ENCODE peak calls at places on chromosomes 11 and 22, in six cellular contexts. E, F, G, W, Z and A are unnamed samples.

GRCh38 chr11:66953431-66953833 is 4.8 kb downstream of the PC start:
- DNase-seq in E (no peak), F (no peak), G (no peak), W (no peak), Z (no peak), A (no peak)

GRCh38 chr11:87726511-87726910 is 448.7 kb downstream of the RAB38 start:
- DNase-seq in E (no peak), F (no peak), G (no peak), W (no peak), Z (no peak), A (no peak)

GRCh38 chr22:24845036-24845918 is 39.3 kb downstream of the SGSM1 start:
- DNase-seq in E (no peak), F (no peak), G (no peak), W (no peak), Z (no peak), A (no peak)

GRCh38 chr11:14974723-14975587 is 2.8 kb upstream of the CALCA start:
- DNase-seq in E (peak; percentile 89), F (peak; percentile 72), G (peak; percentile 63), W (no peak), Z (peak; percentile 47), A (peak; percentile 18)

GRCh38 chr22:27310966-27311665 is 490.4 kb downstream of the MN1 start:
- DNase-seq in E (no peak), F (no peak), G (no peak), W (no peak), Z (no peak), A (no peak)

GRCh38 chr11:67613960-67614715 is 7.4 kb downstream of the NDUFV1 start:
- DNase-seq in E (peak; percentile 96), F (peak; percentile 80), G (peak; percentile 71), W (no peak), Z (peak; percentile 77), A (no peak)

GRCh38 chr22:28146401-28147304 is 227.6 kb upstream of the PITPNB start:
- DNase-seq in E (no peak), F (no peak), G (no peak), W (no peak), Z (no peak), A (peak; percentile 75)

GRCh38 chr22:50471962-50472361 is 2.9 kb downstream of the SBF1 start:
- DNase-seq in E (no peak), F (no peak), G (no peak), W (no peak), Z (no peak), A (no peak)

GRCh38 chr11:13110929-13111812 is 102.1 kb downstream of the RASSF10 start:
- DNase-seq in E (peak; percentile 53), F (no peak), G (no peak), W (no peak), Z (no peak), A (no peak)

GRCh38 chr11:109972939-109973338 is 120.3 kb upstream of the ZC3H12C start:
- DNase-seq in E (no peak), F (no peak), G (no peak), W (no peak), Z (no peak), A (no peak)

GRCh38 chr11:117461396-117462182 is 133.9 kb downstream of the CEP164 start:
- DNase-seq in E (no peak), F (no peak), G (no peak), W (no peak), Z (no peak), A (no peak)

GRCh38 chr22:45885941-45886395 is 91.0 kb downstream of the WNT7B start:
- DNase-seq in E (no peak), F (no peak), G (peak; percentile 51), W (no peak), Z (no peak), A (peak; percentile 37)

GRCh38 chr11:36022891-36023290 is 79.0 kb downstream of the LDLRAD3 start:
- DNase-seq in E (no peak), F (no peak), G (no peak), W (no peak), Z (no peak), A (no peak)

GRCh38 chr11:3016861-3017260 is 24.7 kb upstream of the NAP1L4 start:
- DNase-seq in E (no peak), F (no peak), G (no peak), W (no peak), Z (no peak), A (no peak)

GRCh38 chr11:72398058-72398758 is 36.1 kb downstream of the CLPB start:
- DNase-seq in E (no peak), F (no peak), G (no peak), W (no peak), Z (no peak), A (no peak)

GRCh38 chr22:37906364-37907008 is 389 bp downstream of the MICALL1 start:
- DNase-seq in E (peak; percentile 87), F (peak; percentile 39), G (no peak), W (no peak), Z (peak; percentile 51), A (no peak)

GRCh38 chr11:34271727-34272126 is 86.1 kb downstream of the ABTB2 start:
- DNase-seq in E (no peak), F (no peak), G (no peak), W (no peak), Z (no peak), A (no peak)

GRCh38 chr11:79070518-79070917 is 370.3 kb downstream of the TENM4 start:
- DNase-seq in E (no peak), F (no peak), G (no peak), W (no peak), Z (no peak), A (no peak)

GRCh38 chr11:100629671-100630070 is 57.4 kb upstream of the ARHGAP42 start:
- DNase-seq in E (no peak), F (no peak), G (no peak), W (no peak), Z (no peak), A (no peak)

GRCh38 chr22:25497269-25497668 is 67.2 kb upstream of the GRK3 start:
- DNase-seq in E (no peak), F (no peak), G (no peak), W (no peak), Z (no peak), A (no peak)

GRCh38 chr11:68950268-68950667 is 30.5 kb downstream of the MRGPRD start:
- DNase-seq in E (peak; percentile 60), F (no peak), G (peak; percentile 16), W (no peak), Z (no peak), A (no peak)

GRCh38 chr22:17997456-17997855 is 26.9 kb downstream of the MICAL3 start:
- DNase-seq in E (no peak), F (no peak), G (no peak), W (no peak), Z (no peak), A (no peak)

GRCh38 chr11:125262825-125263218 is 98.3 kb downstream of the PKNOX2 start:
- DNase-seq in E (no peak), F (no peak), G (peak; percentile 19), W (no peak), Z (no peak), A (no peak)

GRCh38 chr11:72626637-72626936 is 47.6 kb downstream of the PDE2A start:
- DNase-seq in E (no peak), F (no peak), G (no peak), W (no peak), Z (no peak), A (no peak)

GRCh38 chr11:19332476-19332875 is 91.7 kb upstream of the E2F8 start:
- DNase-seq in E (no peak), F (no peak), G (no peak), W (no peak), Z (no peak), A (no peak)

GRCh38 chr11:34449013-34449412 is 10.3 kb downstream of the CAT start:
- DNase-seq in E (no peak), F (no peak), G (no peak), W (no peak), Z (no peak), A (no peak)

GRCh38 chr22:38202437-38203089 is 769 bp downstream of the MAFF start:
- DNase-seq in E (peak; percentile 90), F (peak; percentile 72), G (peak; percentile 53), W (no peak), Z (peak; percentile 88), A (no peak)

GRCh38 chr11:116882386-116882785 is 45.0 kb upstream of the APOA1 start:
- DNase-seq in E (no peak), F (no peak), G (no peak), W (no peak), Z (no peak), A (no peak)

GRCh38 chr22:25364736-25365241 is 145.3 kb downstream of the CRYBB2 start:
- DNase-seq in E (no peak), F (no peak), G (no peak), W (no peak), Z (peak; percentile 70), A (no peak)

GRCh38 chr22:50414476-50415248 is 60.2 kb downstream of the SBF1 start:
- DNase-seq in E (no peak), F (no peak), G (no peak), W (no peak), Z (no peak), A (no peak)